ENCODE peak calls at places on chromosomes 16 and 17, in eight cellular contexts. L, T, P, C, S, K, U and E are unnamed samples.

GRCh38 chr17:67995568-67996191 is 589 bp downstream of the C17orf58 start:
- DNase-seq in L (peak; percentile 19), T (no peak), P (no peak), C (peak; percentile 16), S (peak; percentile 10), K (peak; percentile 26), U (peak; percentile 7), E (peak; percentile 14)

GRCh38 chr16:66741131-66741900 is 10.1 kb downstream of the DYNC1LI2 start:
- DNase-seq in L (peak; percentile 68), T (peak; percentile 88), P (peak; percentile 94), C (no peak), S (no peak), K (peak; percentile 94), U (peak; percentile 94), E (peak; percentile 94)

GRCh38 chr17:78878261-78878660 is 24.7 kb downstream of the CEP295NL start:
- DNase-seq in L (no peak), T (no peak), P (no peak), C (no peak), S (no peak), K (no peak), U (no peak), E (no peak)

GRCh38 chr17:7932483-7932891 is 481 bp downstream of the CNTROB start:
- DNase-seq in L (peak; percentile 73), T (peak; percentile 21), P (no peak), C (peak; percentile 30), S (no peak), K (peak; percentile 31), U (peak; percentile 33), E (peak; percentile 29)

GRCh38 chr17:348692-349425 is 3.7 kb downstream of the RPH3AL start:
- DNase-seq in L (peak; percentile 78), T (no peak), P (peak; percentile 62), C (no peak), S (no peak), K (no peak), U (no peak), E (peak; percentile 16)

GRCh38 chr17:6496636-6497441 is 52.6 kb downstream of the PIMREG start:
- DNase-seq in L (no peak), T (no peak), P (no peak), C (no peak), S (no peak), K (no peak), U (no peak), E (no peak)

GRCh38 chr16:64365448-64365858 is 756.4 kb downstream of the CDH11 start:
- DNase-seq in L (no peak), T (peak; percentile 45), P (no peak), C (no peak), S (no peak), K (no peak), U (peak; percentile 35), E (peak; percentile 43)

GRCh38 chr16:3884398-3884797 is 3.9 kb upstream of the CREBBP start:
- DNase-seq in L (no peak), T (no peak), P (no peak), C (no peak), S (no peak), K (no peak), U (no peak), E (no peak)

GRCh38 chr16:64096671-64097070 is 1025.2 kb downstream of the CDH11 start:
- DNase-seq in L (no peak), T (no peak), P (no peak), C (no peak), S (no peak), K (no peak), U (no peak), E (no peak)

GRCh38 chr17:57595942-57596695 is 149.0 kb downstream of the CCDC182 start:
- DNase-seq in L (no peak), T (no peak), P (no peak), C (no peak), S (no peak), K (no peak), U (no peak), E (no peak)

GRCh38 chr17:57597101-57597500 is 148.0 kb downstream of the CCDC182 start:
- DNase-seq in L (no peak), T (no peak), P (no peak), C (no peak), S (no peak), K (no peak), U (no peak), E (no peak)

GRCh38 chr17:57595426-57595825 is 149.7 kb downstream of the CCDC182 start:
- DNase-seq in L (no peak), T (no peak), P (no peak), C (no peak), S (no peak), K (no peak), U (no peak), E (no peak)

GRCh38 chr17:57594767-57595166 is 150.3 kb downstream of the CCDC182 start:
- DNase-seq in L (no peak), T (no peak), P (no peak), C (no peak), S (no peak), K (no peak), U (no peak), E (no peak)

GRCh38 chr17:57593739-57594462 is 151.2 kb downstream of the CCDC182 start:
- DNase-seq in L (no peak), T (no peak), P (no peak), C (no peak), S (no peak), K (no peak), U (no peak), E (no peak)
- H3K4me3 ChIP-seq in L (no peak overlapping the region), T (no peak overlapping the region), P (no peak overlapping the region), C (no peak overlapping the region), S (no peak overlapping the region), K (no peak overlapping the region), U (no peak overlapping the region), E (no peak overlapping the region)

GRCh38 chr16:56321159-56321558 is 104.2 kb downstream of the AMFR start:
- DNase-seq in L (no peak), T (no peak), P (no peak), C (no peak), S (no peak), K (no peak), U (no peak), E (no peak)
- H3K4me3 ChIP-seq in L (no peak overlapping the region), T (no peak overlapping the region), P (no peak overlapping the region), C (no peak overlapping the region), S (no peak overlapping the region), K (no peak overlapping the region), U (no peak overlapping the region), E (no peak overlapping the region)

DNA sequence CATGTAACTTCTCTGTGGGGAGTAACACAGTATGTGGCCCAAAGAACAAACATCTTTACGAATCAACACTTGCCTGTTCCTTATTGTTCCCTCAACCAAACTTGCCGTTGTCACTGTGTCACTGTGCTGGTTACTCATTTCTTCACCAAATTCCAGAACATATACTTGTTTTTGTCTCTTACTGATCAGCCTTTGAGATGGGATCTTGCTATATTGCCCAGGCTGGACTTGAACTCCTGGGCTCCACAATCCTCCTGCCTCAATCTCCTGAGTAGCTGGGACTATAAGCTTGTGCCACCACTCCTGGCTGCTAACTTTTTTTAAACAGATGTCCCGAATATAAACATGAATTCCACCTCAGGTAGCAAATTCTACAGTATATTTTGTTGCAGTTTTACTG is 115.1 kb downstream of the PARN start:
- DNase-seq in L (no peak), T (no peak), P (no peak), C (no peak), S (no peak), K (no peak), U (no peak), E (no peak)
- H3K4me3 ChIP-seq in L (no peak overlapping the region), T (no peak overlapping the region), P (no peak overlapping the region), C (no peak overlapping the region), S (no peak overlapping the region), K (no peak overlapping the region), U (no peak overlapping the region), E (no peak overlapping the region)

GRCh38 chr17:48649741-48650140 is 23.6 kb upstream of the HOXB9 start:
- DNase-seq in L (no peak), T (no peak), P (no peak), C (no peak), S (no peak), K (no peak), U (no peak), E (no peak)

GRCh38 chr17:48647103-48647963 is 21.2 kb upstream of the HOXB9 start:
- DNase-seq in L (peak; percentile 71), T (no peak), P (no peak), C (no peak), S (no peak), K (no peak), U (peak; percentile 16), E (no peak)

GRCh38 chr17:48646183-48647102 is 20.3 kb upstream of the HOXB9 start:
- DNase-seq in L (peak; percentile 64), T (no peak), P (no peak), C (peak; percentile 29), S (no peak), K (no peak), U (no peak), E (no peak)

GRCh38 chr17:48645639-48646182 is 19.6 kb upstream of the HOXB9 start:
- DNase-seq in L (no peak), T (no peak), P (no peak), C (no peak), S (no peak), K (no peak), U (no peak), E (no peak)

DNA sequence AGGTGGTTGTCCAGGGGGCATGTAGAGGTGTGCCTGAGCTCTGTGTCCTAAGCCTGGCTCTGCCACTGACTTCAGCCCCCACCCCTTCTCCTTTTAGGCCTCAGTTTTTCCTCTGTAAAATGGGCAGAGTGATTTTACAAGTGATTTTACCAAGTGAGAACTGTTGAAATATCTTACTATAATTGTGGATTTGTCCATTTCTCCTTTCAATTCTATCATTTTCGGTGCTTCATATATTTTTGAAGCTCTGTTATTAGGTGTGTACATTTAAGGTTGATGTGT is 21.7 kb upstream of the HOXB9 start:
- DNase-seq in L (no peak), T (no peak), P (no peak), C (no peak), S (no peak), K (no peak), U (no peak), E (no peak)
- H3K4me3 ChIP-seq in L (peak overlapping the region; percentile 74), T (no peak overlapping the region), P (no peak overlapping the region), C (no peak overlapping the region), S (no peak overlapping the region), K (no peak overlapping the region), U (no peak overlapping the region), E (no peak overlapping the region)

DNA sequence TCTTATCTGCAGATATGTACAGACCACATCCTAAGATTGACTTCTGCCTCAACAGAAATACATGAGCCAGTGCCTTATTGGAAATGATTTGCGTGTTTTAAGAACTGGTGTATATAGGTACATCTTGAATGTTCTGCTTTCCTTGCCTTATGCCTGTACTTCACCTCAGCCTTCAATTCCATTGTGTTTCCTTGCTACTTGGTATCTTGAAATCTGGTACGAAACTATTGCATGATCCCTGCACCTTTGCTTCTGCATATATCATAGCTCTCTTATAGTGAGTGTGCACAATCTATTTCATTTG is 1.5 kb downstream of the ATF7IP2 start:
- DNase-seq in L (no peak), T (no peak), P (no peak), C (peak; percentile 26), S (no peak), K (no peak), U (no peak), E (no peak)
- H3K4me3 ChIP-seq in L (peak overlapping the region; percentile 65), T (no peak overlapping the region), P (peak overlapping the region; percentile 66), C (peak overlapping the region; percentile 63), S (peak overlapping the region; percentile 98), K (no peak overlapping the region), U (peak overlapping the region; percentile 4), E (no peak overlapping the region)